ENCODE peak calls at places on chromosomes 16 and 17, in ten cellular contexts. V is WERI-Rb-1; K is PC-3; Q is heart left ventricle; W is dorsolateral prefrontal cortex; D is H1; G is CD4-positive, CD25-positive, alpha-beta regulatory T cell; R is breast epithelium; M is thoracic aorta; B is HepG2. U is an unnamed sample.

GRCh38 chr17:76848670-76849069 is 19.5 kb upstream of the MGAT5B start:
- DNase-seq in V (no peak), K (no peak), Q (no peak), W (no peak), D (no peak), G (no peak), R (no peak), M (no peak), B (no peak), U (no peak)

GRCh38 chr17:76408037-76408849 is 23.8 kb downstream of the SPHK1 start:
- DNase-seq in V (peak; percentile 74), K (peak; percentile 91), Q (peak; percentile 61), W (peak; percentile 42), D (no peak), G (peak; percentile 48), R (peak; percentile 74), M (no peak), B (peak; percentile 62), U (peak; percentile 89)

GRCh38 chr16:14284371-14284770 is 213.3 kb downstream of the MRTFB start:
- DNase-seq in V (peak; percentile 15), K (no peak), Q (no peak), W (no peak), D (no peak), G (no peak), R (no peak), M (no peak), B (no peak), U (peak; percentile 42)

GRCh38 chr17:28142355-28142754 is 99.9 kb downstream of the NLK start:
- DNase-seq in V (no peak), K (no peak), Q (no peak), W (no peak), D (no peak), G (no peak), R (no peak), M (no peak), B (no peak), U (no peak)

GRCh38 chr17:50514388-50514787 is 6.1 kb downstream of the MYCBPAP start:
- DNase-seq in V (no peak), K (no peak), Q (no peak), W (no peak), D (no peak), G (no peak), R (no peak), M (no peak), B (no peak), U (no peak)

GRCh38 chr17:80068301-80069160 is 32.1 kb downstream of the CCDC40 start:
- DNase-seq in V (no peak), K (peak; percentile 16), Q (peak; percentile 54), W (no peak), D (no peak), G (no peak), R (no peak), M (no peak), B (peak; percentile 95), U (no peak)

GRCh38 chr17:34393401-34393800 is 30.4 kb upstream of the CCL1 start:
- DNase-seq in V (no peak), K (no peak), Q (no peak), W (no peak), D (no peak), G (no peak), R (no peak), M (no peak), B (no peak), U (no peak)

GRCh38 chr17:72466199-72466598 is 345.4 kb downstream of the SOX9 start:
- DNase-seq in V (no peak), K (peak; percentile 97), Q (no peak), W (no peak), D (no peak), G (no peak), R (no peak), M (no peak), B (peak; percentile 48), U (no peak)

GRCh38 chr16:72371307-72372081 is 199.5 kb upstream of the PMFBP1 start:
- DNase-seq in V (no peak), K (no peak), Q (no peak), W (no peak), D (peak; percentile 57), G (no peak), R (no peak), M (no peak), B (no peak), U (no peak)

GRCh38 chr17:58082341-58082869 is 814 bp upstream of the DYNLL2 start:
- DNase-seq in V (no peak), K (no peak), Q (no peak), W (no peak), D (no peak), G (peak; percentile 6), R (no peak), M (no peak), B (no peak), U (peak; percentile 2)

GRCh38 chr17:74744714-74745547 is 3.5 kb upstream of the NHERF1 start:
- DNase-seq in V (peak; percentile 88), K (peak; percentile 96), Q (peak; percentile 91), W (peak; percentile 80), D (no peak), G (peak; percentile 79), R (peak; percentile 95), M (peak; percentile 63), B (peak; percentile 67), U (peak; percentile 81)

GRCh38 chr16:85395913-85396878 is 216.9 kb upstream of the GSE1 start:
- DNase-seq in V (peak; percentile 6), K (no peak), Q (no peak), W (peak; percentile 47), D (no peak), G (no peak), R (no peak), M (no peak), B (no peak), U (no peak)
- H3K27ac ChIP-seq in V (no peak overlapping the region), K (no peak overlapping the region), Q (peak overlapping the region; percentile 36), W (peak overlapping the region; percentile 5), D (no peak overlapping the region), G (no peak overlapping the region), R (peak overlapping the region; percentile 63), M (peak overlapping the region; percentile 70), B (no peak overlapping the region), U (no peak overlapping the region)

GRCh38 chr17:83077411-83077810 is 2.0 kb upstream of the METRNL start:
- DNase-seq in V (no peak), K (no peak), Q (no peak), W (no peak), D (no peak), G (no peak), R (no peak), M (no peak), B (no peak), U (no peak)

GRCh38 chr17:83079766-83080616 is 582 bp downstream of the METRNL start:
- DNase-seq in V (no peak), K (no peak), Q (no peak), W (no peak), D (no peak), G (no peak), R (no peak), M (no peak), B (no peak), U (peak; percentile 41)

GRCh38 chr17:83078378-83079339 is 750 bp upstream of the METRNL start:
- DNase-seq in V (no peak), K (no peak), Q (no peak), W (no peak), D (no peak), G (peak; percentile 19), R (no peak), M (no peak), B (no peak), U (no peak)

GRCh38 chr17:83080641-83081560 is 1.5 kb downstream of the METRNL start:
- DNase-seq in V (no peak), K (no peak), Q (no peak), W (no peak), D (no peak), G (peak; percentile 33), R (no peak), M (no peak), B (no peak), U (peak; percentile 62)

DNA sequence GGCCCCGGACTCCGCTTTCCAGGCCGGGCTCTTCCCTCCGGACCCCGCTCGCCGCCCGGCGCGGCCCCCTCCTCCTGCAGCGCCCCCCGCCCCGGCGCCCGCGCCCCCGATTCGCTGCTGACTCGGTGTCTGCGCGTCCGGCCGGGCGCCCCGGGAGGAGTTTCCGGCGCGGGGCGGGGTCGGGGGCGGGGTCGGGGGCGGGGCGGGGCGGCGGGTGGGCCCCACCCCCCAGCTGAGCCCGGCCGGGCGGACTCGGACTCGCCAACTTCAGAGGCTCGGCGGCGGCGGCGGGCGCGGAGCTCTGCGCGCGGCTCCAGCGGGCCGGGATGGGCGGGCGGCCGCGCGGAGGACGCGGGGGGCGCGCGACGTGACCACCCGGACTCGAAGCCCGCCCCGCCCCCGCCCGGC is at the start of gene METRNL:
- DNase-seq in V (peak; percentile 69), K (peak; percentile 59), Q (peak; percentile 88), W (no peak), D (no peak), G (peak; percentile 49), R (peak; percentile 78), M (no peak), B (no peak), U (peak; percentile 83)
- H3K27ac ChIP-seq in V (no peak within 1 kb of the TSS), K (no peak within 1 kb of the TSS), Q (peak within 1 kb of the TSS; percentile 88), W (peak within 1 kb of the TSS; percentile 73), D (no peak within 1 kb of the TSS), G (no peak within 1 kb of the TSS), R (peak within 1 kb of the TSS; percentile 83), M (peak within 1 kb of the TSS; percentile 87), B (no peak within 1 kb of the TSS), U (no peak within 1 kb of the TSS)

DNA sequence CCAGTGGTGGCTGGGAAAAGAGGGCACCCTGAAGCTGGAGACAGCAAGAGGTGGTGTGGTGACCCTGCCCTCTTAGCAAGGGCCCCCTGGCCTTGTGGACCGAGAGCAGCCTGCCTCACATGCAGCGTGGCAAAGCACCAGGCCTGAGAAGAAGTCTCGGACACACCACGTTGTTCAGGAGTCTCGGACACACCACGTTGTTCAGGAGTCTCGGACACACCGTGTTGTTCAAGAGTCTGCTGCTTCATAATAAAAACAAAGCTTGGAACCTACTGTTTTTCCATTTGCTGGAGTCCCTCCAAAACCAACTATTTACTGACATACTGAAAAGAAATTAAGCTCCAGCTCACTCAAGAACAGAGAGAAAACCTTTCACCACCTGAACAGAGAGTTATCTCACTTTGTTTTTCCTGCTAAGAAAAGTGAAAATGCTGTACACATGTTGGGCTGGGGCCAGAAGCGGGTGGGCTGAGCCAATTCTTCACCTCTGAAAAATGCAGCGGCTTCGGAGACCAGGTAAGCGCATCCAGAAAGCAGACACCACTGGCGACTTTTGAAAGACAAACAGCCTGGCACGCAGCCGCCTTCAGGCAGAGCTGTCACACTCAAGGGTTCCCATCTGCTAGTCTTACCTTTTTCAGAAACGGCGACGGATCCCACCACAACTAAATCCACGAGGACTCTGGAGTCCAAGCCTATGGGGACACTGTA is 9.0 kb downstream of the MTHFSD start:
- DNase-seq in V (no peak), K (no peak), Q (no peak), W (no peak), D (no peak), G (no peak), R (no peak), M (no peak), B (no peak), U (no peak)
- H3K27ac ChIP-seq in V (no peak overlapping the region), K (no peak overlapping the region), Q (no peak overlapping the region), W (no peak overlapping the region), D (no peak overlapping the region), G (no peak overlapping the region), R (peak overlapping the region; percentile 52), M (no peak overlapping the region), B (no peak overlapping the region), U (no peak overlapping the region)

DNA sequence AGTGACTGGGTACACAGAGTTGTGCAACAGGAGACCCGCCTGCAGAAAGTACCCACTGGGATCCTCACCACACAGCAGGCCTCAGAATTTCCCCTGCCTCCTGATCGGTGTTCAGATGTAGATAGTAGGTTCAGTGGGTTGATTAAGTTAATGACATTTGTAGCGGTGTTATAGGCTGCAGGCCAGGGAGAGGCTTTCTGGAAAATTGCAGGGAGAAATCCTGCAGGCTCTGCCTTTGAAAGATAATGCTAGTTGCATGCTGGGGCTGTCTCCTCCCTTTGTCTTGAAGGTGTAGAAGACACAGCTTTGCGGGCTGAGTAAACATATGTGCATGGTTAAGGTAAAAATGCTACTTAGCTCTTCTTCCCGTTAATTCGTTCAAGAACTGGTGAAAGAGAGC is 406.3 kb upstream of the RBFOX1 start:
- DNase-seq in V (no peak), K (no peak), Q (no peak), W (no peak), D (no peak), G (no peak), R (no peak), M (no peak), B (no peak), U (no peak)
- H3K27ac ChIP-seq in V (no peak overlapping the region), K (no peak overlapping the region), Q (no peak overlapping the region), W (no peak overlapping the region), D (peak overlapping the region; percentile 47), G (no peak overlapping the region), R (no peak overlapping the region), M (no peak overlapping the region), B (no peak overlapping the region), U (no peak overlapping the region)

U was measured in OCI-LY7.